ENCODE peak calls at places on chromosomes 13 and 19, in nine cellular contexts. V is frontal cortex; X is stimulated activated CD4-positive, alpha-beta T cell treated with anti-CD3 and anti-CD28 coated beads, Interleukin-15, amount 100 ng/mL, for 1 hour; H is cardiac muscle cell; M is Right ventricle myocardium superior; G is cardiac fibroblast; N is memory B cell; A is psoas muscle; J is Peyer's patch. F is an unnamed sample.

GRCh38 chr19:3403489-3404323 is 37.3 kb downstream of the NFIC start:
- DNase-seq in V (peak; percentile 82), X (no peak), H (peak; percentile 96), M (peak; percentile 93), G (peak; percentile 99), N (no peak), A (peak; percentile 93), J (peak; percentile 39), F (peak; percentile 96)

GRCh38 chr13:107743523-107743922 is 471.8 kb downstream of the LIG4 start:
- DNase-seq in V (no peak), X (no peak), H (no peak), M (no peak), G (no peak), N (no peak), A (no peak), J (no peak), F (no peak)

GRCh38 chr19:16627194-16627927 is 643 bp downstream of the MED26 start:
- DNase-seq in V (no peak), X (no peak), H (peak; percentile 24), M (peak; percentile 57), G (no peak), N (peak; percentile 28), A (no peak), J (no peak), F (peak; percentile 22)

GRCh38 chr13:26483546-26483945 is 73.9 kb upstream of the WASF3 start:
- DNase-seq in V (no peak), X (no peak), H (no peak), M (no peak), G (no peak), N (no peak), A (no peak), J (no peak), F (no peak)

GRCh38 chr19:811511-812048 is 10.2 kb downstream of the PLPPR3 start:
- DNase-seq in V (no peak), X (no peak), H (no peak), M (no peak), G (no peak), N (no peak), A (no peak), J (no peak), F (no peak)

GRCh38 chr19:10878253-10878652 is 6.9 kb downstream of the CARM1 start:
- DNase-seq in V (no peak), X (no peak), H (no peak), M (no peak), G (no peak), N (no peak), A (no peak), J (no peak), F (no peak)

GRCh38 chr13:113607477-113608245 is 23.1 kb downstream of the TFDP1 start:
- DNase-seq in V (no peak), X (no peak), H (no peak), M (peak; percentile 58), G (no peak), N (no peak), A (no peak), J (no peak), F (peak; percentile 59)

GRCh38 chr13:66837246-66837645 is 392.9 kb downstream of the PCDH9 start:
- DNase-seq in V (no peak), X (no peak), H (no peak), M (no peak), G (no peak), N (no peak), A (no peak), J (no peak), F (no peak)

GRCh38 chr19:29675650-29676186 is 10.5 kb downstream of the PLEKHF1 start:
- DNase-seq in V (peak; percentile 66), X (no peak), H (no peak), M (no peak), G (no peak), N (no peak), A (no peak), J (no peak), F (no peak)

GRCh38 chr19:54393381-54393780 is 21.9 kb upstream of the TTYH1 start:
- DNase-seq in V (no peak), X (no peak), H (no peak), M (no peak), G (no peak), N (no peak), A (no peak), J (no peak), F (no peak)

GRCh38 chr13:20567881-20568528 is 1.0 kb downstream of the IFT88 start:
- DNase-seq in V (no peak), X (no peak), H (no peak), M (no peak), G (no peak), N (no peak), A (no peak), J (no peak), F (no peak)

GRCh38 chr19:19866599-19867248 is 1.0 kb downstream of the ZNF253 start:
- DNase-seq in V (no peak), X (no peak), H (peak; percentile 73), M (no peak), G (peak; percentile 3), N (peak; percentile 51), A (no peak), J (peak; percentile 75), F (no peak)

GRCh38 chr13:41905600-41906254 is 55.2 kb downstream of the VWA8 start:
- DNase-seq in V (no peak), X (no peak), H (peak; percentile 18), M (no peak), G (peak; percentile 55), N (no peak), A (no peak), J (no peak), F (no peak)

GRCh38 chr19:38930776-38931761 is at the start of gene MRPS12:
- DNase-seq in V (peak; percentile 99), X (peak; percentile 95), H (peak; percentile 99), M (peak; percentile 99), G (peak; percentile 99), N (no peak), A (peak; percentile 97), J (peak; percentile 99), F (peak; percentile 99)

GRCh38 chr13:37835392-37835791 is 34.2 kb downstream of the TRPC4 start:
- DNase-seq in V (no peak), X (no peak), H (no peak), M (no peak), G (no peak), N (no peak), A (no peak), J (no peak), F (no peak)

GRCh38 chr13:25190256-25190655 is 18.2 kb upstream of the AMER2 start:
- DNase-seq in V (no peak), X (no peak), H (no peak), M (no peak), G (no peak), N (no peak), A (no peak), J (no peak), F (no peak)

GRCh38 chr19:10408511-10409291 is 5.4 kb upstream of the CDC37 start:
- DNase-seq in V (no peak), X (no peak), H (no peak), M (peak; percentile 74), G (no peak), N (no peak), A (no peak), J (peak; percentile 91), F (no peak)

GRCh38 chr13:44271031-44271433 is 102.6 kb upstream of the SERP2 start:
- DNase-seq in V (no peak), X (no peak), H (no peak), M (no peak), G (peak; percentile 23), N (no peak), A (no peak), J (no peak), F (no peak)

GRCh38 chr19:22332924-22333323 is 46.7 kb downstream of the ZNF729 start:
- DNase-seq in V (no peak), X (no peak), H (no peak), M (no peak), G (no peak), N (no peak), A (no peak), J (no peak), F (no peak)

GRCh38 chr19:29845576-29846176 is 33.9 kb downstream of the CCNE1 start:
- DNase-seq in V (peak; percentile 28), X (no peak), H (peak; percentile 53), M (peak; percentile 42), G (peak; percentile 21), N (no peak), A (no peak), J (no peak), F (no peak)

GRCh38 chr19:33758541-33759013 is 38.1 kb upstream of the KCTD15 start:
- DNase-seq in V (no peak), X (no peak), H (peak; percentile 26), M (no peak), G (no peak), N (no peak), A (no peak), J (no peak), F (no peak)

GRCh38 chr13:40060318-40061007 is 405.0 kb downstream of the COG6 start:
- DNase-seq in V (no peak), X (no peak), H (no peak), M (peak; percentile 50), G (peak; percentile 86), N (no peak), A (peak; percentile 55), J (no peak), F (peak; percentile 77)

GRCh38 chr19:31408460-31409124 is 59.4 kb upstream of the TSHZ3 start:
- DNase-seq in V (no peak), X (no peak), H (no peak), M (no peak), G (peak; percentile 97), N (no peak), A (no peak), J (no peak), F (peak; percentile 53)

GRCh38 chr13:36345438-36346221 is 564 bp downstream of the SPART start:
- DNase-seq in V (peak; percentile 31), X (no peak), H (peak; percentile 47), M (peak; percentile 75), G (peak; percentile 93), N (peak; percentile 33), A (peak; percentile 65), J (peak; percentile 42), F (peak; percentile 75)

GRCh38 chr19:38224014-38224862 is at the start of gene DPF1:
- DNase-seq in V (peak; percentile 92), X (no peak), H (peak; percentile 92), M (no peak), G (peak; percentile 68), N (peak; percentile 50), A (peak; percentile 39), J (peak; percentile 25), F (peak; percentile 80)

GRCh38 chr13:44718467-44718866 is 142.3 kb upstream of the TSC22D1 start:
- DNase-seq in V (no peak), X (no peak), H (no peak), M (no peak), G (no peak), N (no peak), A (no peak), J (no peak), F (no peak)

GRCh38 chr13:92187378-92187989 is 789.1 kb downstream of the GPC5 start:
- DNase-seq in V (no peak), X (no peak), H (peak; percentile 52), M (no peak), G (peak; percentile 63), N (no peak), A (no peak), J (no peak), F (no peak)

GRCh38 chr19:43430142-43430710 is 15.5 kb downstream of the TEX101 start:
- DNase-seq in V (no peak), X (no peak), H (no peak), M (no peak), G (peak; percentile 48), N (no peak), A (no peak), J (no peak), F (no peak)

GRCh38 chr19:38233740-38234251 is 9.8 kb upstream of the DPF1 start:
- DNase-seq in V (peak; percentile 72), X (peak; percentile 51), H (peak; percentile 88), M (peak; percentile 89), G (peak; percentile 77), N (peak; percentile 85), A (peak; percentile 74), J (peak; percentile 72), F (peak; percentile 93)

GRCh38 chr19:46784262-46785053 is 3.9 kb downstream of the SLC1A5 start:
- DNase-seq in V (no peak), X (no peak), H (peak; percentile 40), M (peak; percentile 81), G (peak; percentile 91), N (no peak), A (peak; percentile 72), J (peak; percentile 65), F (peak; percentile 80)

GRCh38 chr19:41430907-41431306 is 3.7 kb upstream of the B3GNT8 start:
- DNase-seq in V (no peak), X (no peak), H (no peak), M (peak; percentile 33), G (no peak), N (no peak), A (no peak), J (no peak), F (no peak)